ENCODE peak calls at places on chromosomes 16 and 17, in four cellular contexts. I, P, W and Z are unnamed samples.

GRCh38 chr16:69513180-69513966 is 52.4 kb upstream of the NFAT5 start:
- DNase-seq in I (no peak), W (no peak), P (no peak), Z (no peak)

GRCh38 chr16:76535-77272 is 1.3 kb upstream of the MPG start:
- DNase-seq in I (no peak), P (peak), W (peak), Z (peak)

GRCh38 chr16:31487720-31488629 is 5.1 kb downstream of the SLC5A2 start:
- DNase-seq in I (peak), W (peak), P (no peak), Z (no peak)

GRCh38 chr16:15450624-15451023 is 16.2 kb downstream of the BMERB1 start:
- DNase-seq in I (no peak), W (peak), P (no peak), Z (no peak)

GRCh38 chr17:49861150-49861884 is 13.4 kb upstream of the TAC4 start:
- DNase-seq in W (no peak), I (peak), P (peak), Z (peak)

GRCh38 chr16:86498661-86499493 is 11.4 kb upstream of the FOXF1 start:
- DNase-seq in I (no peak), P (no peak), W (no peak), Z (no peak)

GRCh38 chr17:44004761-44005526 is 522 bp downstream of the NAGS start:
- DNase-seq in W (no peak), P (no peak), I (no peak), Z (no peak)

GRCh38 chr17:62919388-62919787 is 46.6 kb upstream of the TANC2 start:
- DNase-seq in W (no peak), P (peak), I (no peak), Z (no peak)

GRCh38 chr17:38725066-38725465 is 5.1 kb upstream of the CISD3 start:
- DNase-seq in I (no peak), P (no peak), W (no peak), Z (no peak)

GRCh38 chr17:38728290-38728831 is 1.8 kb upstream of the CISD3 start:
- DNase-seq in W (no peak), I (peak), P (no peak), Z (no peak)

GRCh38 chr17:38729368-38729885 is 714 bp upstream of the CISD3 start:
- DNase-seq in W (no peak), I (no peak), P (no peak), Z (no peak)

GRCh38 chr17:38729886-38730525 is at the start of gene CISD3:
- DNase-seq in P (peak), I (peak), W (peak), Z (peak)

GRCh38 chr17:38727661-38728220 is 2.4 kb upstream of the CISD3 start:
- DNase-seq in W (no peak), I (no peak), P (no peak), Z (no peak)
- H3K4me3 ChIP-seq in W (no peak), I (peak), P (no peak), Z (no peak)

GRCh38 chr17:29458066-29458465 is 67.9 kb downstream of the TAOK1 start:
- DNase-seq in W (no peak), P (no peak), I (no peak), Z (no peak)

GRCh38 chr17:29461807-29462206 is 71.6 kb downstream of the TAOK1 start:
- DNase-seq in I (no peak), P (no peak), W (no peak), Z (no peak)
- H3K4me3 ChIP-seq in I (no peak), P (no peak), W (no peak), Z (no peak)

GRCh38 chr17:74545456-74546230 is at the start of gene CD300C:
- DNase-seq in P (no peak), W (peak), I (no peak), Z (no peak)
- H3K4me3 ChIP-seq in P (no peak), W (peak), I (no peak), Z (no peak)

GRCh38 chr16:65770752-65771151 is 595.7 kb upstream of the CDH5 start:
- DNase-seq in P (no peak), W (no peak), I (no peak), Z (no peak)

GRCh38 chr16:65773319-65773874 is 593.1 kb upstream of the CDH5 start:
- DNase-seq in I (no peak), P (no peak), W (no peak), Z (no peak)

GRCh38 chr16:65771707-65772106 is 594.8 kb upstream of the CDH5 start:
- DNase-seq in I (no peak), W (no peak), P (no peak), Z (no peak)

GRCh38 chr16:65774350-65774749 is 592.1 kb upstream of the CDH5 start:
- DNase-seq in W (no peak), I (no peak), P (no peak), Z (no peak)

GRCh38 chr16:65772134-65772732 is 594.3 kb upstream of the CDH5 start:
- DNase-seq in W (no peak), P (no peak), I (no peak), Z (peak)
- H3K4me3 ChIP-seq in W (no peak), P (no peak), I (no peak), Z (no peak)